ENCODE peak calls at places on chromosomes 2 and 18, in six cellular contexts. M, R, Z, I, H and B are unnamed samples. For H3K36me3, the result is how much of the 10 kb centered on the place peaks cover.

GRCh38 chr2:71696381-71696780 is 243.0 kb downstream of the DYSF start:
- DNase-seq in Z (no peak), M (no peak), H (no peak), I (no peak), R (no peak), B (no peak)

GRCh38 chr2:68018727-68019126 is 44.1 kb downstream of the C1D start:
- DNase-seq in R (no peak), I (no peak), M (no peak), Z (no peak), H (no peak), B (no peak)

GRCh38 chr2:166716968-166717367 is 171.3 kb upstream of the XIRP2 start:
- DNase-seq in I (no peak), H (no peak), R (no peak), M (no peak), Z (no peak), B (no peak)

GRCh38 chr18:49931760-49932159 is 118.4 kb upstream of the ACAA2 start:
- DNase-seq in R (no peak), H (no peak), I (no peak), Z (no peak), M (no peak), B (no peak)

GRCh38 chr2:67733517-67733916 is 329.3 kb downstream of the C1D start:
- DNase-seq in M (peak), R (peak), I (no peak), H (peak), Z (no peak), B (no peak)

GRCh38 chr18:3266062-3266608 is 4.2 kb downstream of the MYL12B start:
- DNase-seq in I (peak), H (no peak), R (no peak), Z (no peak), M (peak), B (no peak)

GRCh38 chr2:218982312-218983262 is 2.4 kb downstream of the FEV start:
- DNase-seq in H (no peak), R (no peak), Z (no peak), I (no peak), M (no peak), B (no peak)

GRCh38 chr2:64751286-64752260 is 97.9 kb upstream of the SERTAD2 start:
- DNase-seq in M (peak), Z (peak), R (peak), H (peak), I (no peak), B (peak)

GRCh38 chr2:75476778-75477177 is 84.0 kb downstream of the EVA1A start:
- DNase-seq in M (no peak), H (peak), I (no peak), Z (no peak), R (peak), B (no peak)

GRCh38 chr2:37897511-37897910 is 27.6 kb upstream of the RMDN2 start:
- DNase-seq in I (no peak), H (no peak), R (no peak), Z (no peak), M (no peak), B (no peak)

GRCh38 chr2:37417321-37417720 is 72.9 kb downstream of the QPCT start:
- DNase-seq in M (no peak), R (peak), Z (no peak), I (no peak), H (peak), B (no peak)

GRCh38 chr18:13175266-13175665 is 43.3 kb upstream of the LDLRAD4 start:
- DNase-seq in H (no peak), Z (peak), I (no peak), M (no peak), R (no peak), B (no peak)

GRCh38 chr2:70999362-70999761 is 4.7 kb upstream of the TEX261 start:
- DNase-seq in M (no peak), I (no peak), R (no peak), Z (peak), H (no peak), B (no peak)

GRCh38 chr2:14712091-14712490 is 79.6 kb downstream of the LRATD1 start:
- DNase-seq in M (no peak), R (peak), I (no peak), H (peak), Z (no peak), B (no peak)

GRCh38 chr2:30686000-30686399 is 121.2 kb downstream of the CAPN13 start:
- DNase-seq in I (no peak), H (no peak), M (no peak), R (no peak), Z (peak), B (no peak)

GRCh38 chr2:154589514-154589913 is 109.0 kb upstream of the KCNJ3 start:
- DNase-seq in I (no peak), R (no peak), M (no peak), Z (no peak), H (no peak), B (no peak)

GRCh38 chr2:226791056-226791486 is 8.5 kb downstream of the IRS1 start:
- DNase-seq in H (peak), M (peak), R (peak), I (no peak), Z (no peak), B (no peak)

GRCh38 chr2:111161971-111162370 is 41.3 kb downstream of the BCL2L11 start:
- DNase-seq in M (peak), Z (no peak), R (no peak), I (peak), H (no peak), B (no peak)

GRCh38 chr2:68715353-68716041 is 19.1 kb upstream of the ARHGAP25 start:
- DNase-seq in I (peak), H (peak), Z (peak), R (peak), M (peak), B (no peak)

GRCh38 chr2:52695731-52696130 is 1071.9 kb upstream of the CHAC2 start:
- DNase-seq in H (peak), Z (no peak), M (no peak), I (no peak), R (no peak), B (no peak)

GRCh38 chr2:79585701-79586428 is 73.0 kb downstream of the CTNNA2 start:
- DNase-seq in M (no peak), Z (no peak), I (no peak), H (peak), R (peak), B (no peak)

GRCh38 chr2:70616168-70616694 is 62.6 kb upstream of the TGFA start:
- DNase-seq in M (no peak), Z (no peak), H (no peak), I (no peak), R (no peak), B (no peak)

GRCh38 chr2:237686659-237687136 is 59.3 kb downstream of the LRRFIP1 start:
- DNase-seq in Z (no peak), M (no peak), R (peak), H (peak), I (no peak), B (peak)

GRCh38 chr2:96733931-96734330 is 5.9 kb downstream of the LMAN2L start:
- DNase-seq in I (no peak), Z (no peak), R (no peak), H (no peak), M (no peak), B (no peak)

GRCh38 chr2:96734899-96735585 is 4.8 kb downstream of the LMAN2L start:
- DNase-seq in M (no peak), H (no peak), I (no peak), R (no peak), Z (no peak), B (no peak)

GRCh38 chr2:96730212-96730611 is 9.7 kb downstream of the LMAN2L start:
- DNase-seq in Z (no peak), I (no peak), M (no peak), H (peak), R (peak), B (no peak)

GRCh38 chr2:96727431-96727830 is 12.4 kb downstream of the LMAN2L start:
- DNase-seq in H (no peak), M (no peak), I (no peak), R (peak), Z (no peak), B (no peak)

GRCh38 chr2:96729748-96730147 is 10.1 kb downstream of the LMAN2L start:
- DNase-seq in I (no peak), R (peak), Z (no peak), H (no peak), M (no peak), B (no peak)
- H3K27ac ChIP-seq in I (no peak), R (peak), Z (no peak), H (no peak), M (no peak), B (no peak)

GRCh38 chr2:60556998-60557955 is 3.8 kb upstream of the BCL11A start:
- DNase-seq in R (no peak), H (no peak), I (no peak), Z (no peak), M (no peak), B (no peak)
- H3K4me3 ChIP-seq in R (no peak), H (no peak), I (no peak), Z (no peak), M (no peak), B (no peak)

DNA sequence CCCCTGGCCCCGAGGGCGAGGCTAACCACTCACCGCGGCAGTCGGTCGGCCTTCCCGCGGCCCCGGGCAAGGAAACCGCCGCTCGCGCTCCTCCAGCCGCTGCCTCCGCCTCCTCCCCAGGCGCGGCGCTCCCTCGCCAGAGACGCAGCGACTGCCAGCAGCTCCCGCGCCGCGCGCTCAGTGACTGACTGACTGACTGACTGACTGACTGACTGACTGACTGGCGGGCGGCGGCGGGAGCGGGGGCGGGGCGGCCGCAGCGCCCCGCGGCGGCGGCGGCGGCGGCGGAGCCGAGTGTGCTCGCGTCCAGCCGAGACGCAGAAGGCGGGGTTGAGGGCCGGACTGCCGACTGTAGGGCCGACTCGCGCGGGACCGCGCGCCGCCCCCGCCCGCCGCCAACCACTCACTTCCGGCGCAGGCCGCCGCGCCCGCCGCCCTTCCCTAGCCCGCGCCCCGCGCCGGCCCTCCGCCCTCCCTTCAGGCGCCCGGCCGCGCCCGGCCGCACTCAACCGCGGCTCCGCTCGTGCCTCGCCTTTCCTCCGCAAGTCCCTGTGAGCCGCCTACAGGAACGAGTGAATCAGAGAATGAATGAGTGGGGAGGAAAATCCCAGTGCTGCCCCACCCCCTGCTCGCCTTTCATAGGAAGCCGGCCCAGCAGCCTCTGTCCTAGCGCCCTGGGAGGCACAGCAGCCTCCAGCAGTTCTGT is at the start of gene RAPH1:
- DNase-seq in Z (peak), M (peak), H (peak), R (peak), I (peak), B (peak)
- H3K36me3 ChIP-seq in Z (under half), M (under half), H (under half), R (under half), I (under half), B (under half)

GRCh38 chr2:238727585-238728321 is 120.1 kb upstream of the TWIST2 start:
- DNase-seq in Z (no peak), R (peak), H (peak), M (no peak), I (peak), B (no peak)

GRCh38 chr2:238730001-238730669 is 117.8 kb upstream of the TWIST2 start:
- DNase-seq in M (no peak), Z (no peak), I (no peak), H (no peak), R (no peak), B (no peak)

GRCh38 chr2:238726670-238727584 is 121.0 kb upstream of the TWIST2 start:
- DNase-seq in I (no peak), M (no peak), Z (no peak), R (peak), H (no peak), B (no peak)

GRCh38 chr2:238728322-238729260 is 119.3 kb upstream of the TWIST2 start:
- DNase-seq in H (peak), Z (no peak), R (peak), M (no peak), I (peak), B (no peak)

DNA sequence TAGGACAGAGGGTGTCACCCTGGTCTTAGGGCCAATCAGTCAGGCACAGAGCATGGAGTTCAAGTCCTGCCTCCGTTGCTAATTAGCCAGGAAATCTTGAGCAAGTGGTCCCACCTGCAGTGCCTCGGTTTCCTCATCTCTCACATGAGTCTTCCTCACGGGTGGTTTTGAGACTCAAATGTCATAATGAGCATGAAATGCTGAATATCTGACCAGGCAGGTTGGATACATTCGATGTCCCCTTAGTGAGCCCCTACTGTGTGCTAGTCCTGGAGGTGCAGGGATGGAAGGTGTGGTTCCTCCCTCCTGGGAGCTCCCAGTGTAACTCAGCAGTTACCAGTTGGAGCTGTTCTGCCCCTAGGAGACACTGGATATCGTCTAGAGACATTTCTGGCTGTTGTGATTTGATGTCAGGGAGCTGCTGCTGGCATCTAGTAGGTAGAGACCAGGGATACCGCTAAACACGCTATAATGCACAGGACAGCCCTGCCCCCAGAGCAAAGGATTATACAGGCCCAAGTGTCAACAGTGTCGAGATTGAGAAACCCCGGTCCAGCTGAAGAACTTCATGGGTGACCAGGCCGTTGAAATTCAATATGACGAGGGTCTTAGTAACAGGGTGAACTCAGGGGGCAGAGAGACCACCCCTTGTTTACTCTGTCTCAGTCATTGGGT is 118.5 kb upstream of the TWIST2 start:
- DNase-seq in I (no peak), Z (no peak), M (no peak), R (peak), H (no peak), B (no peak)
- H3K27ac ChIP-seq in I (peak), Z (no peak), M (no peak), R (peak), H (peak), B (no peak)

DNA sequence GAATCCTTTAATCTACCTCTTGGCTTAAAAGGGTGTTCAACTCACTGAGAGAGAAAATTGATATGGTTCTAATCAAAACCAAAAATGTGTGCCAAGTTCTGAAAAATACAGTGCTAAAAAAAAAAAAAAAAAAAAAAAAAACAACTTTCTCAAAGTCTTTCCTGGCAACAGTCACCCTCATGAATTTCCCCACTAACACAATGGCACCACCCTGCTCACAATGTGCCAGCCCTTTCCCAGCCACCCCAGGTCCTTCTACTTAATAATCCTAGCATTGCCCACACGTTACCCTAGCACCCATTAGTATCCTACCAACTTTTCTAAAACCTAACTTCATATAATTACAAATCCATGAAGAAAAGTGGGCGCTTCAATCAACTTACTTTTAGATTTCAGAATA is 106.4 kb downstream of the AFF3 start:
- DNase-seq in H (no peak), Z (no peak), R (no peak), I (no peak), M (no peak), B (no peak)
- H3K4me3 ChIP-seq in H (no peak), Z (no peak), R (no peak), I (no peak), M (no peak), B (no peak)

DNA sequence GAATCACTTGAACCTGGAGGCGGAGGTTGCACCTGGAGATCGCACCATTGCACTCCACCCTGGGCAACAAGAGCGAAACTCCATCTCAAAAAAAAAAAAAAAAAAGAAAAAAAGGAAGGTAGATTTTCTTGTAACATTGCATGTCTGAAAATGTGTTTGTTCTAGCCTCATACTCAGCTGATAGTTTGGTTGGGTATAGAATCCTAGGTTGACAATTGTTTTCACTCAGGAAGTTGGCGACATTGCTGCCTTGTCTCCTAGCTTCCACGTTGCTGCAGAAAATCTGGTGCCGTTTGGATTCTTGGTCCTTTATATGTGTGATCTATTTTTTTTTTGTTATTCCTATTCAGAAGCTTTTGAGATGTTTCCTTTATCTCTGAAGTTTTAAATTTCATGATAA is 4.7 kb downstream of the ING5 start:
- DNase-seq in R (no peak), M (no peak), Z (no peak), I (no peak), H (no peak), B (no peak)
- H3K36me3 ChIP-seq in R (under half), M (under half), Z (half or more), I (half or more), H (under half), B (under half)

GRCh38 chr2:23663730-23664005 is 263.3 kb downstream of the ATAD2B start:
- DNase-seq in I (no peak), M (no peak), H (no peak), Z (no peak), R (peak), B (no peak)

GRCh38 chr2:23662466-23662865 is 264.5 kb downstream of the ATAD2B start:
- DNase-seq in R (no peak), H (no peak), I (no peak), M (no peak), Z (no peak), B (no peak)

GRCh38 chr2:23666241-23667025 is 260.5 kb downstream of the ATAD2B start:
- DNase-seq in R (no peak), Z (no peak), H (no peak), M (no peak), I (no peak), B (no peak)

GRCh38 chr2:23662941-23663729 is 263.8 kb downstream of the ATAD2B start:
- DNase-seq in Z (no peak), H (no peak), R (peak), I (no peak), M (no peak), B (no peak)

GRCh38 chr2:23664069-23664788 is 262.7 kb downstream of the ATAD2B start:
- DNase-seq in M (no peak), I (no peak), Z (no peak), H (no peak), R (no peak), B (no peak)
- H3K27ac ChIP-seq in M (no peak), I (no peak), Z (no peak), H (no peak), R (no peak), B (no peak)

GRCh38 chr2:73112913-73113633 is at the start of gene RAB11FIP5:
- DNase-seq in M (peak), R (peak), H (peak), Z (peak), I (peak), B (peak)

GRCh38 chr2:73112026-73112912 is 479 bp downstream of the RAB11FIP5 start:
- DNase-seq in Z (peak), R (peak), M (no peak), I (peak), H (peak), B (peak)

GRCh38 chr2:73110622-73111299 is 2.0 kb downstream of the RAB11FIP5 start:
- DNase-seq in R (peak), H (peak), I (no peak), Z (no peak), M (no peak), B (no peak)

GRCh38 chr2:73109796-73110540 is 2.8 kb downstream of the RAB11FIP5 start:
- DNase-seq in I (no peak), R (no peak), H (no peak), M (no peak), Z (no peak), B (no peak)

GRCh38 chr2:73111300-73112025 is 1.3 kb downstream of the RAB11FIP5 start:
- DNase-seq in M (peak), H (peak), I (peak), Z (peak), R (peak), B (no peak)
- H3K4me3 ChIP-seq in M (peak), H (peak), I (peak), Z (peak), R (peak), B (peak)